ENCODE peak calls at places on chromosomes 1 and 21, in nine cellular contexts. One of them, this sample, is unnamed.

GRCh38 chr1:18989176-18989799 is 32.8 kb upstream of the IFFO2 start:
- DNase-seq in ecto neural progenitor cell: no peak
- DNase-seq in AML-193: no peak
- DNase-seq in hippocampal formation: no peak
- DNase-seq in activated T-cell treated with anti-CD3 and anti-CD28 coated beads for 24 hours: no peak
- DNase-seq in colonic mucosa: no peak
- DNase-seq in mesenchymal stem cell: no peak
- DNase-seq in DMS153: no peak
- DNase-seq in endothelial cell of umbilical vein: no peak
- DNase-seq in this sample: no peak

GRCh38 chr1:147600119-147601111 is 59.1 kb downstream of the BCL9 start:
- DNase-seq in ecto neural progenitor cell: no peak
- DNase-seq in AML-193: no peak
- DNase-seq in hippocampal formation: no peak
- DNase-seq in activated T-cell treated with anti-CD3 and anti-CD28 coated beads for 24 hours: peak
- DNase-seq in colonic mucosa: no peak
- DNase-seq in mesenchymal stem cell: peak
- DNase-seq in DMS153: no peak
- DNase-seq in endothelial cell of umbilical vein: peak
- DNase-seq in this sample: no peak

GRCh38 chr1:17335821-17336718 is 28.1 kb downstream of the PADI4 start:
- DNase-seq in ecto neural progenitor cell: peak
- DNase-seq in AML-193: peak
- DNase-seq in hippocampal formation: peak
- DNase-seq in activated T-cell treated with anti-CD3 and anti-CD28 coated beads for 24 hours: peak
- DNase-seq in colonic mucosa: peak
- DNase-seq in mesenchymal stem cell: peak
- DNase-seq in DMS153: peak
- DNase-seq in endothelial cell of umbilical vein: peak
- DNase-seq in this sample: peak

GRCh38 chr1:208061627-208062026 is 150.7 kb upstream of the CD34 start:
- DNase-seq in ecto neural progenitor cell: no peak
- DNase-seq in AML-193: no peak
- DNase-seq in hippocampal formation: no peak
- DNase-seq in activated T-cell treated with anti-CD3 and anti-CD28 coated beads for 24 hours: no peak
- DNase-seq in colonic mucosa: no peak
- DNase-seq in mesenchymal stem cell: no peak
- DNase-seq in DMS153: no peak
- DNase-seq in endothelial cell of umbilical vein: no peak
- DNase-seq in this sample: no peak

GRCh38 chr1:222009105-222009730 is 267.3 kb upstream of the DUSP10 start:
- DNase-seq in ecto neural progenitor cell: no peak
- DNase-seq in AML-193: no peak
- DNase-seq in hippocampal formation: no peak
- DNase-seq in activated T-cell treated with anti-CD3 and anti-CD28 coated beads for 24 hours: peak
- DNase-seq in colonic mucosa: no peak
- DNase-seq in mesenchymal stem cell: no peak
- DNase-seq in DMS153: no peak
- DNase-seq in endothelial cell of umbilical vein: peak
- DNase-seq in this sample: no peak

GRCh38 chr1:225424562-225425210 is 3.2 kb downstream of the LBR start:
- DNase-seq in ecto neural progenitor cell: no peak
- DNase-seq in AML-193: no peak
- DNase-seq in hippocampal formation: no peak
- DNase-seq in activated T-cell treated with anti-CD3 and anti-CD28 coated beads for 24 hours: no peak
- DNase-seq in colonic mucosa: no peak
- DNase-seq in mesenchymal stem cell: peak
- DNase-seq in DMS153: no peak
- DNase-seq in endothelial cell of umbilical vein: no peak
- DNase-seq in this sample: no peak

GRCh38 chr1:178494569-178494971 is 2.2 kb downstream of the CLEC20A start:
- DNase-seq in ecto neural progenitor cell: peak
- DNase-seq in AML-193: no peak
- DNase-seq in hippocampal formation: no peak
- DNase-seq in activated T-cell treated with anti-CD3 and anti-CD28 coated beads for 24 hours: no peak
- DNase-seq in colonic mucosa: no peak
- DNase-seq in mesenchymal stem cell: no peak
- DNase-seq in DMS153: no peak
- DNase-seq in endothelial cell of umbilical vein: no peak
- DNase-seq in this sample: no peak

GRCh38 chr21:34881421-34881820 is 167.7 kb downstream of the RUNX1 start:
- DNase-seq in ecto neural progenitor cell: no peak
- DNase-seq in AML-193: no peak
- DNase-seq in hippocampal formation: no peak
- DNase-seq in activated T-cell treated with anti-CD3 and anti-CD28 coated beads for 24 hours: no peak
- DNase-seq in colonic mucosa: peak
- DNase-seq in mesenchymal stem cell: peak
- DNase-seq in DMS153: no peak
- DNase-seq in endothelial cell of umbilical vein: no peak
- DNase-seq in this sample: no peak

GRCh38 chr1:173914366-173914871 is 2.7 kb downstream of the SERPINC1 start:
- DNase-seq in ecto neural progenitor cell: no peak
- DNase-seq in AML-193: peak
- DNase-seq in hippocampal formation: no peak
- DNase-seq in activated T-cell treated with anti-CD3 and anti-CD28 coated beads for 24 hours: no peak
- DNase-seq in colonic mucosa: peak
- DNase-seq in mesenchymal stem cell: peak
- DNase-seq in DMS153: no peak
- DNase-seq in endothelial cell of umbilical vein: peak
- DNase-seq in this sample: no peak

GRCh38 chr1:164524810-164525209 is 34.2 kb upstream of the PBX1 start:
- DNase-seq in ecto neural progenitor cell: no peak
- DNase-seq in AML-193: no peak
- DNase-seq in hippocampal formation: no peak
- DNase-seq in activated T-cell treated with anti-CD3 and anti-CD28 coated beads for 24 hours: no peak
- DNase-seq in colonic mucosa: no peak
- DNase-seq in mesenchymal stem cell: peak
- DNase-seq in DMS153: no peak
- DNase-seq in endothelial cell of umbilical vein: no peak
- DNase-seq in this sample: no peak

GRCh38 chr1:116432655-116433282 is 59.7 kb downstream of the ATP1A1 start:
- DNase-seq in ecto neural progenitor cell: no peak
- DNase-seq in AML-193: no peak
- DNase-seq in hippocampal formation: no peak
- DNase-seq in activated T-cell treated with anti-CD3 and anti-CD28 coated beads for 24 hours: no peak
- DNase-seq in colonic mucosa: no peak
- DNase-seq in mesenchymal stem cell: no peak
- DNase-seq in DMS153: no peak
- DNase-seq in endothelial cell of umbilical vein: no peak
- DNase-seq in this sample: no peak

GRCh38 chr1:94623560-94624148 is 82.1 kb upstream of the F3 start:
- DNase-seq in ecto neural progenitor cell: no peak
- DNase-seq in AML-193: no peak
- DNase-seq in hippocampal formation: no peak
- DNase-seq in activated T-cell treated with anti-CD3 and anti-CD28 coated beads for 24 hours: no peak
- DNase-seq in colonic mucosa: peak
- DNase-seq in mesenchymal stem cell: peak
- DNase-seq in DMS153: no peak
- DNase-seq in endothelial cell of umbilical vein: no peak
- DNase-seq in this sample: no peak

GRCh38 chr1:10888289-10888688 is 91.8 kb upstream of the CASZ1 start:
- DNase-seq in ecto neural progenitor cell: peak
- DNase-seq in AML-193: no peak
- DNase-seq in hippocampal formation: no peak
- DNase-seq in activated T-cell treated with anti-CD3 and anti-CD28 coated beads for 24 hours: no peak
- DNase-seq in colonic mucosa: no peak
- DNase-seq in mesenchymal stem cell: no peak
- DNase-seq in DMS153: no peak
- DNase-seq in endothelial cell of umbilical vein: no peak
- DNase-seq in this sample: no peak

GRCh38 chr1:169486281-169486904 is 649 bp upstream of the SLC19A2 start:
- DNase-seq in ecto neural progenitor cell: no peak
- DNase-seq in AML-193: peak
- DNase-seq in hippocampal formation: no peak
- DNase-seq in activated T-cell treated with anti-CD3 and anti-CD28 coated beads for 24 hours: no peak
- DNase-seq in colonic mucosa: no peak
- DNase-seq in mesenchymal stem cell: peak
- DNase-seq in DMS153: no peak
- DNase-seq in endothelial cell of umbilical vein: no peak
- DNase-seq in this sample: no peak

GRCh38 chr1:119047040-119047438 is 58.9 kb upstream of the TBX15 start:
- DNase-seq in ecto neural progenitor cell: no peak
- DNase-seq in AML-193: no peak
- DNase-seq in hippocampal formation: no peak
- DNase-seq in activated T-cell treated with anti-CD3 and anti-CD28 coated beads for 24 hours: no peak
- DNase-seq in colonic mucosa: no peak
- DNase-seq in mesenchymal stem cell: peak
- DNase-seq in DMS153: no peak
- DNase-seq in endothelial cell of umbilical vein: no peak
- DNase-seq in this sample: no peak

This sample was measured in amygdala.